ENCODE peak calls at places on chromosomes 7 and 10, in six cellular contexts. One of them, this sample, is unnamed.

GRCh38 chr7:36264123-36264916 is 111.3 kb downstream of the EEPD1 start:
- DNase-seq in naive thymus-derived CD4-positive, alpha-beta T cell: no peak
- DNase-seq in naive thymus-derived CD8-positive, alpha-beta T cell: no peak
- DNase-seq in CD4-positive, alpha-beta T cell: no peak
- DNase-seq in fibroblast of the conjunctiva: no peak
- DNase-seq in stimulated activated CD8-positive, alpha-beta memory T cell treated with anti-CD3 and anti-CD28 coated beads, Interleukin-7, amount 100 ng/mL, for 4 hours: no peak
- DNase-seq in this sample: peak

GRCh38 chr10:133358162-133358919 is 522 bp upstream of the FUOM start:
- DNase-seq in fibroblast of the conjunctiva: no peak
- DNase-seq in naive thymus-derived CD4-positive, alpha-beta T cell: peak
- DNase-seq in naive thymus-derived CD8-positive, alpha-beta T cell: no peak
- DNase-seq in stimulated activated CD8-positive, alpha-beta memory T cell treated with anti-CD3 and anti-CD28 coated beads, Interleukin-7, amount 100 ng/mL, for 4 hours: no peak
- DNase-seq in CD4-positive, alpha-beta T cell: no peak
- DNase-seq in this sample: no peak

GRCh38 chr10:30763933-30764332 is 134.4 kb upstream of the LYZL2 start:
- DNase-seq in CD4-positive, alpha-beta T cell: no peak
- DNase-seq in naive thymus-derived CD4-positive, alpha-beta T cell: no peak
- DNase-seq in stimulated activated CD8-positive, alpha-beta memory T cell treated with anti-CD3 and anti-CD28 coated beads, Interleukin-7, amount 100 ng/mL, for 4 hours: no peak
- DNase-seq in naive thymus-derived CD8-positive, alpha-beta T cell: no peak
- DNase-seq in fibroblast of the conjunctiva: no peak
- DNase-seq in this sample: no peak

GRCh38 chr10:129955591-129956284 is 8.3 kb downstream of the EBF3 start:
- DNase-seq in stimulated activated CD8-positive, alpha-beta memory T cell treated with anti-CD3 and anti-CD28 coated beads, Interleukin-7, amount 100 ng/mL, for 4 hours: no peak
- DNase-seq in CD4-positive, alpha-beta T cell: no peak
- DNase-seq in fibroblast of the conjunctiva: no peak
- DNase-seq in naive thymus-derived CD8-positive, alpha-beta T cell: no peak
- DNase-seq in naive thymus-derived CD4-positive, alpha-beta T cell: no peak
- DNase-seq in this sample: no peak

GRCh38 chr7:104862719-104863118 is 151.3 kb upstream of the KMT2E start:
- DNase-seq in stimulated activated CD8-positive, alpha-beta memory T cell treated with anti-CD3 and anti-CD28 coated beads, Interleukin-7, amount 100 ng/mL, for 4 hours: no peak
- DNase-seq in naive thymus-derived CD4-positive, alpha-beta T cell: no peak
- DNase-seq in fibroblast of the conjunctiva: no peak
- DNase-seq in naive thymus-derived CD8-positive, alpha-beta T cell: no peak
- DNase-seq in CD4-positive, alpha-beta T cell: no peak
- DNase-seq in this sample: peak

GRCh38 chr7:46191776-46192175 is 270.7 kb upstream of the IGFBP3 start:
- DNase-seq in CD4-positive, alpha-beta T cell: no peak
- DNase-seq in fibroblast of the conjunctiva: no peak
- DNase-seq in naive thymus-derived CD4-positive, alpha-beta T cell: no peak
- DNase-seq in naive thymus-derived CD8-positive, alpha-beta T cell: no peak
- DNase-seq in stimulated activated CD8-positive, alpha-beta memory T cell treated with anti-CD3 and anti-CD28 coated beads, Interleukin-7, amount 100 ng/mL, for 4 hours: no peak
- DNase-seq in this sample: no peak

GRCh38 chr7:151081170-151082101 is 827 bp upstream of the FASTK start:
- DNase-seq in CD4-positive, alpha-beta T cell: no peak
- DNase-seq in naive thymus-derived CD8-positive, alpha-beta T cell: no peak
- DNase-seq in stimulated activated CD8-positive, alpha-beta memory T cell treated with anti-CD3 and anti-CD28 coated beads, Interleukin-7, amount 100 ng/mL, for 4 hours: no peak
- DNase-seq in fibroblast of the conjunctiva: no peak
- DNase-seq in naive thymus-derived CD4-positive, alpha-beta T cell: no peak
- DNase-seq in this sample: no peak

GRCh38 chr10:43086321-43086942 is 9.6 kb downstream of the RET start:
- DNase-seq in naive thymus-derived CD4-positive, alpha-beta T cell: no peak
- DNase-seq in CD4-positive, alpha-beta T cell: no peak
- DNase-seq in fibroblast of the conjunctiva: no peak
- DNase-seq in naive thymus-derived CD8-positive, alpha-beta T cell: no peak
- DNase-seq in stimulated activated CD8-positive, alpha-beta memory T cell treated with anti-CD3 and anti-CD28 coated beads, Interleukin-7, amount 100 ng/mL, for 4 hours: no peak
- DNase-seq in this sample: no peak

GRCh38 chr10:133260895-133261725 is 15.6 kb downstream of the ADAM8 start:
- DNase-seq in naive thymus-derived CD8-positive, alpha-beta T cell: peak
- DNase-seq in CD4-positive, alpha-beta T cell: peak
- DNase-seq in fibroblast of the conjunctiva: no peak
- DNase-seq in stimulated activated CD8-positive, alpha-beta memory T cell treated with anti-CD3 and anti-CD28 coated beads, Interleukin-7, amount 100 ng/mL, for 4 hours: peak
- DNase-seq in naive thymus-derived CD4-positive, alpha-beta T cell: peak
- DNase-seq in this sample: peak

GRCh38 chr10:50280049-50280448 is 28.7 kb upstream of the ASAH2 start:
- DNase-seq in stimulated activated CD8-positive, alpha-beta memory T cell treated with anti-CD3 and anti-CD28 coated beads, Interleukin-7, amount 100 ng/mL, for 4 hours: no peak
- DNase-seq in naive thymus-derived CD4-positive, alpha-beta T cell: no peak
- DNase-seq in fibroblast of the conjunctiva: no peak
- DNase-seq in naive thymus-derived CD8-positive, alpha-beta T cell: no peak
- DNase-seq in CD4-positive, alpha-beta T cell: no peak
- DNase-seq in this sample: no peak

GRCh38 chr7:10919923-10920322 is 53.7 kb upstream of the PHF14 start:
- DNase-seq in naive thymus-derived CD4-positive, alpha-beta T cell: no peak
- DNase-seq in stimulated activated CD8-positive, alpha-beta memory T cell treated with anti-CD3 and anti-CD28 coated beads, Interleukin-7, amount 100 ng/mL, for 4 hours: no peak
- DNase-seq in CD4-positive, alpha-beta T cell: no peak
- DNase-seq in naive thymus-derived CD8-positive, alpha-beta T cell: no peak
- DNase-seq in fibroblast of the conjunctiva: no peak
- DNase-seq in this sample: no peak

GRCh38 chr7:120926943-120927346 is 23.6 kb upstream of the ING3 start:
- DNase-seq in naive thymus-derived CD4-positive, alpha-beta T cell: no peak
- DNase-seq in stimulated activated CD8-positive, alpha-beta memory T cell treated with anti-CD3 and anti-CD28 coated beads, Interleukin-7, amount 100 ng/mL, for 4 hours: no peak
- DNase-seq in CD4-positive, alpha-beta T cell: no peak
- DNase-seq in fibroblast of the conjunctiva: no peak
- DNase-seq in naive thymus-derived CD8-positive, alpha-beta T cell: no peak
- DNase-seq in this sample: no peak

GRCh38 chr10:58064714-58065528 is 202.8 kb downstream of the IPMK start:
- DNase-seq in naive thymus-derived CD4-positive, alpha-beta T cell: peak
- DNase-seq in stimulated activated CD8-positive, alpha-beta memory T cell treated with anti-CD3 and anti-CD28 coated beads, Interleukin-7, amount 100 ng/mL, for 4 hours: no peak
- DNase-seq in naive thymus-derived CD8-positive, alpha-beta T cell: no peak
- DNase-seq in CD4-positive, alpha-beta T cell: peak
- DNase-seq in fibroblast of the conjunctiva: peak
- DNase-seq in this sample: peak

GRCh38 chr10:13404305-13404759 is 56.2 kb upstream of the SEPHS1 start:
- DNase-seq in fibroblast of the conjunctiva: no peak
- DNase-seq in stimulated activated CD8-positive, alpha-beta memory T cell treated with anti-CD3 and anti-CD28 coated beads, Interleukin-7, amount 100 ng/mL, for 4 hours: no peak
- DNase-seq in naive thymus-derived CD8-positive, alpha-beta T cell: no peak
- DNase-seq in CD4-positive, alpha-beta T cell: no peak
- DNase-seq in naive thymus-derived CD4-positive, alpha-beta T cell: no peak
- DNase-seq in this sample: no peak

GRCh38 chr10:131021246-131021895 is 290.1 kb downstream of the TCERG1L start:
- DNase-seq in CD4-positive, alpha-beta T cell: no peak
- DNase-seq in fibroblast of the conjunctiva: no peak
- DNase-seq in naive thymus-derived CD8-positive, alpha-beta T cell: no peak
- DNase-seq in naive thymus-derived CD4-positive, alpha-beta T cell: no peak
- DNase-seq in stimulated activated CD8-positive, alpha-beta memory T cell treated with anti-CD3 and anti-CD28 coated beads, Interleukin-7, amount 100 ng/mL, for 4 hours: no peak
- DNase-seq in this sample: peak

GRCh38 chr10:54402576-54402975 is 398.5 kb downstream of the PCDH15 start:
- DNase-seq in naive thymus-derived CD8-positive, alpha-beta T cell: no peak
- DNase-seq in CD4-positive, alpha-beta T cell: no peak
- DNase-seq in stimulated activated CD8-positive, alpha-beta memory T cell treated with anti-CD3 and anti-CD28 coated beads, Interleukin-7, amount 100 ng/mL, for 4 hours: no peak
- DNase-seq in fibroblast of the conjunctiva: no peak
- DNase-seq in naive thymus-derived CD4-positive, alpha-beta T cell: no peak
- DNase-seq in this sample: peak

GRCh38 chr7:36119005-36119711 is 33.9 kb upstream of the EEPD1 start:
- DNase-seq in naive thymus-derived CD4-positive, alpha-beta T cell: no peak
- DNase-seq in stimulated activated CD8-positive, alpha-beta memory T cell treated with anti-CD3 and anti-CD28 coated beads, Interleukin-7, amount 100 ng/mL, for 4 hours: no peak
- DNase-seq in fibroblast of the conjunctiva: peak
- DNase-seq in naive thymus-derived CD8-positive, alpha-beta T cell: no peak
- DNase-seq in CD4-positive, alpha-beta T cell: no peak
- DNase-seq in this sample: no peak

GRCh38 chr10:17682236-17682946 is 38.4 kb downstream of the STAM start:
- DNase-seq in fibroblast of the conjunctiva: no peak
- DNase-seq in CD4-positive, alpha-beta T cell: no peak
- DNase-seq in naive thymus-derived CD8-positive, alpha-beta T cell: no peak
- DNase-seq in naive thymus-derived CD4-positive, alpha-beta T cell: no peak
- DNase-seq in stimulated activated CD8-positive, alpha-beta memory T cell treated with anti-CD3 and anti-CD28 coated beads, Interleukin-7, amount 100 ng/mL, for 4 hours: no peak
- DNase-seq in this sample: no peak

GRCh38 chr10:34732926-34733325 is 82.2 kb downstream of the PARD3 start:
- DNase-seq in naive thymus-derived CD8-positive, alpha-beta T cell: no peak
- DNase-seq in stimulated activated CD8-positive, alpha-beta memory T cell treated with anti-CD3 and anti-CD28 coated beads, Interleukin-7, amount 100 ng/mL, for 4 hours: no peak
- DNase-seq in fibroblast of the conjunctiva: no peak
- DNase-seq in naive thymus-derived CD4-positive, alpha-beta T cell: no peak
- DNase-seq in CD4-positive, alpha-beta T cell: no peak
- DNase-seq in this sample: no peak

GRCh38 chr10:1050145-1050544 is 1.2 kb upstream of the IDI1 start:
- DNase-seq in naive thymus-derived CD8-positive, alpha-beta T cell: no peak
- DNase-seq in stimulated activated CD8-positive, alpha-beta memory T cell treated with anti-CD3 and anti-CD28 coated beads, Interleukin-7, amount 100 ng/mL, for 4 hours: no peak
- DNase-seq in CD4-positive, alpha-beta T cell: no peak
- DNase-seq in naive thymus-derived CD4-positive, alpha-beta T cell: no peak
- DNase-seq in fibroblast of the conjunctiva: no peak
- DNase-seq in this sample: no peak

GRCh38 chr10:31121797-31122586 is 90.3 kb upstream of the ZNF438 start:
- DNase-seq in naive thymus-derived CD8-positive, alpha-beta T cell: no peak
- DNase-seq in naive thymus-derived CD4-positive, alpha-beta T cell: no peak
- DNase-seq in CD4-positive, alpha-beta T cell: no peak
- DNase-seq in stimulated activated CD8-positive, alpha-beta memory T cell treated with anti-CD3 and anti-CD28 coated beads, Interleukin-7, amount 100 ng/mL, for 4 hours: no peak
- DNase-seq in fibroblast of the conjunctiva: no peak
- DNase-seq in this sample: no peak

GRCh38 chr10:112842832-112843360 is 107.2 kb upstream of the TCF7L2 start:
- DNase-seq in naive thymus-derived CD8-positive, alpha-beta T cell: no peak
- DNase-seq in stimulated activated CD8-positive, alpha-beta memory T cell treated with anti-CD3 and anti-CD28 coated beads, Interleukin-7, amount 100 ng/mL, for 4 hours: no peak
- DNase-seq in fibroblast of the conjunctiva: no peak
- DNase-seq in naive thymus-derived CD4-positive, alpha-beta T cell: no peak
- DNase-seq in CD4-positive, alpha-beta T cell: no peak
- DNase-seq in this sample: no peak

GRCh38 chr7:141567465-141567864 is 16.3 kb downstream of the AGK start:
- DNase-seq in stimulated activated CD8-positive, alpha-beta memory T cell treated with anti-CD3 and anti-CD28 coated beads, Interleukin-7, amount 100 ng/mL, for 4 hours: no peak
- DNase-seq in fibroblast of the conjunctiva: no peak
- DNase-seq in naive thymus-derived CD8-positive, alpha-beta T cell: no peak
- DNase-seq in CD4-positive, alpha-beta T cell: no peak
- DNase-seq in naive thymus-derived CD4-positive, alpha-beta T cell: no peak
- DNase-seq in this sample: no peak

This sample was measured in WERI-Rb-1.